ENCODE peak calls at places on chromosomes 6 and 20, in nine cellular contexts. N, R, V, M, W, U, T, O and I are unnamed samples.

GRCh38 chr6:66771626-66772025 is 1064.6 kb upstream of the EYS start:
- DNase-seq in N (no peak), R (no peak), V (no peak), M (no peak), W (no peak), U (no peak), T (no peak), O (no peak), I (no peak)

GRCh38 chr20:22667198-22667597 is 82.8 kb upstream of the FOXA2 start:
- DNase-seq in N (no peak), R (no peak), V (no peak), M (no peak), W (no peak), U (no peak), T (no peak), O (no peak), I (no peak)

GRCh38 chr6:40822619-40823018 is 216.4 kb downstream of the UNC5CL start:
- DNase-seq in N (no peak), R (no peak), V (no peak), M (peak; percentile 69), W (no peak), U (no peak), T (no peak), O (no peak), I (no peak)

GRCh38 chr20:7714549-7714948 is 225.7 kb downstream of the HAO1 start:
- DNase-seq in N (no peak), R (no peak), V (no peak), M (no peak), W (no peak), U (no peak), T (no peak), O (peak; percentile 83), I (no peak)

GRCh38 chr20:13462091-13462490 is 176.6 kb downstream of the TASP1 start:
- DNase-seq in N (no peak), R (no peak), V (no peak), M (no peak), W (no peak), U (no peak), T (no peak), O (no peak), I (no peak)

GRCh38 chr6:55669133-55669532 is 90.1 kb upstream of the HMGCLL1 start:
- DNase-seq in N (no peak), R (no peak), V (no peak), M (no peak), W (no peak), U (no peak), T (no peak), O (no peak), I (no peak)

GRCh38 chr6:116447052-116447451 is 14.1 kb upstream of the CALHM6 start:
- DNase-seq in N (no peak), R (no peak), V (no peak), M (no peak), W (no peak), U (no peak), T (no peak), O (peak; percentile 15), I (no peak)

GRCh38 chr6:37561361-37561760 is 61.7 kb upstream of the CCDC167 start:
- DNase-seq in N (no peak), R (no peak), V (no peak), M (no peak), W (no peak), U (no peak), T (no peak), O (no peak), I (no peak)

GRCh38 chr6:166097914-166098522 is 69.6 kb downstream of the TBXT start:
- DNase-seq in N (peak; percentile 23), R (peak; percentile 62), V (no peak), M (no peak), W (peak; percentile 17), U (no peak), T (peak; percentile 72), O (peak; percentile 71), I (peak; percentile 45)

GRCh38 chr6:159969921-159970320 is 1.0 kb downstream of the IGF2R start:
- DNase-seq in N (no peak), R (peak; percentile 32), V (no peak), M (no peak), W (no peak), U (peak; percentile 25), T (peak; percentile 41), O (peak; percentile 88), I (no peak)

GRCh38 chr6:2714359-2714895 is 36.3 kb downstream of the MYLK4 start:
- DNase-seq in N (no peak), R (no peak), V (no peak), M (peak; percentile 94), W (no peak), U (no peak), T (no peak), O (peak; percentile 77), I (peak; percentile 77)

GRCh38 chr20:58233881-58234528 is 5.6 kb upstream of the ANKRD60 start:
- DNase-seq in N (no peak), R (peak; percentile 53), V (no peak), M (no peak), W (peak; percentile 58), U (no peak), T (no peak), O (peak; percentile 15), I (no peak)

GRCh38 chr20:47250360-47250759 is 106.1 kb downstream of the ZMYND8 start:
- DNase-seq in N (no peak), R (no peak), V (no peak), M (no peak), W (no peak), U (no peak), T (no peak), O (no peak), I (no peak)

GRCh38 chr6:148757944-148758343 is 11.1 kb downstream of the UST start:
- DNase-seq in N (no peak), R (no peak), V (no peak), M (no peak), W (no peak), U (no peak), T (no peak), O (no peak), I (no peak)

GRCh38 chr6:83057705-83058321 is 7.8 kb downstream of the UBE3D start:
- DNase-seq in N (no peak), R (peak; percentile 6), V (no peak), M (no peak), W (no peak), U (peak; percentile 76), T (peak; percentile 61), O (peak; percentile 71), I (no peak)

GRCh38 chr6:160973856-160974255 is 17.7 kb upstream of the MAP3K4 start:
- DNase-seq in N (no peak), R (no peak), V (no peak), M (no peak), W (no peak), U (no peak), T (no peak), O (no peak), I (peak; percentile 6)

GRCh38 chr6:146595981-146596731 is 2.6 kb upstream of the ADGB start:
- DNase-seq in N (no peak), R (no peak), V (no peak), M (no peak), W (no peak), U (no peak), T (no peak), O (peak; percentile 57), I (no peak)

GRCh38 chr20:17381701-17382100 is 149.5 kb downstream of the BFSP1 start:
- DNase-seq in N (no peak), R (no peak), V (no peak), M (no peak), W (no peak), U (no peak), T (no peak), O (peak; percentile 68), I (no peak)

GRCh38 chr20:53829086-53829703 is 235.6 kb upstream of the ZNF217 start:
- DNase-seq in N (no peak), R (no peak), V (no peak), M (peak; percentile 100), W (no peak), U (no peak), T (no peak), O (peak; percentile 96), I (peak; percentile 96)